ENCODE peak calls at places on chromosomes 7 and 10, in five cellular contexts. T, V, Z, A and P are unnamed samples.

GRCh38 chr7:137656227-137656849 is 190.4 kb downstream of the DGKI start:
- DNase-seq in T (no peak), V (peak), Z (peak), A (peak), P (peak)

GRCh38 chr10:107340345-107340744 is 175.8 kb upstream of the SORCS1 start:
- DNase-seq in T (no peak), V (no peak), Z (no peak), A (no peak), P (no peak)

GRCh38 chr7:151918444-151918843 is 37.8 kb upstream of the GALNTL5 start:
- DNase-seq in T (no peak), V (no peak), Z (no peak), A (no peak), P (no peak)

GRCh38 chr7:44284881-44285541 is 40.4 kb downstream of the CAMK2B start:
- DNase-seq in T (no peak), V (peak), Z (peak), A (no peak), P (peak)

GRCh38 chr7:351681-352480 is 61.9 kb downstream of the FOXL3 start:
- DNase-seq in T (no peak), V (no peak), Z (no peak), A (no peak), P (no peak)

GRCh38 chr7:105677803-105678583 is 96.7 kb upstream of the EFCAB10 start:
- DNase-seq in T (no peak), V (no peak), Z (no peak), A (no peak), P (no peak)

GRCh38 chr10:121330528-121330927 is 267.7 kb downstream of the FGFR2 start:
- DNase-seq in T (no peak), V (no peak), Z (no peak), A (no peak), P (no peak)

GRCh38 chr7:155692317-155692716 is 47.9 kb downstream of the RBM33 start:
- DNase-seq in T (no peak), V (no peak), Z (no peak), A (no peak), P (no peak)

GRCh38 chr7:32891046-32891799 is at the start of gene KBTBD2:
- DNase-seq in T (no peak), V (peak), Z (peak), A (peak), P (peak)

GRCh38 chr10:79058899-79059771 is 9.6 kb upstream of the ZMIZ1 start:
- DNase-seq in T (no peak), V (no peak), Z (peak), A (no peak), P (no peak)

GRCh38 chr10:75397571-75397921 is 4.0 kb downstream of the ZNF503 start:
- DNase-seq in T (no peak), V (no peak), Z (no peak), A (no peak), P (no peak)

GRCh38 chr10:96846926-96847325 is 14.8 kb downstream of the LCOR start:
- DNase-seq in T (no peak), V (no peak), Z (no peak), A (no peak), P (no peak)

GRCh38 chr7:124671976-124672375 is 93.6 kb downstream of the GPR37 start:
- DNase-seq in T (no peak), V (no peak), Z (no peak), A (no peak), P (no peak)

GRCh38 chr7:111853231-111853990 is 291.1 kb upstream of the IMMP2L start:
- DNase-seq in T (no peak), V (no peak), Z (no peak), A (no peak), P (no peak)
- TF ChIP-seq CTCF in T (no peak), V (no peak), Z (no peak), A (peak), P (no peak)

GRCh38 chr7:28666144-28666543 is 253.8 kb downstream of the CREB5 start:
- DNase-seq in T (no peak), V (no peak), Z (no peak), A (no peak), P (no peak)
- TF ChIP-seq CTCF in T (no peak), V (no peak), Z (no peak), A (no peak), P (no peak)

GRCh38 chr10:101120884-101121660 is 10.0 kb upstream of the TLX1 start:
- DNase-seq in T (no peak), V (no peak), Z (no peak), A (no peak), P (no peak)

GRCh38 chr10:101123815-101124617 is 7.1 kb upstream of the TLX1 start:
- DNase-seq in T (no peak), V (no peak), Z (no peak), A (no peak), P (no peak)

GRCh38 chr10:101123085-101123814 is 7.8 kb upstream of the TLX1 start:
- DNase-seq in T (no peak), V (no peak), Z (no peak), A (no peak), P (peak)

GRCh38 chr10:101121661-101122045 is 9.4 kb upstream of the TLX1 start:
- DNase-seq in T (no peak), V (no peak), Z (no peak), A (no peak), P (no peak)

DNA sequence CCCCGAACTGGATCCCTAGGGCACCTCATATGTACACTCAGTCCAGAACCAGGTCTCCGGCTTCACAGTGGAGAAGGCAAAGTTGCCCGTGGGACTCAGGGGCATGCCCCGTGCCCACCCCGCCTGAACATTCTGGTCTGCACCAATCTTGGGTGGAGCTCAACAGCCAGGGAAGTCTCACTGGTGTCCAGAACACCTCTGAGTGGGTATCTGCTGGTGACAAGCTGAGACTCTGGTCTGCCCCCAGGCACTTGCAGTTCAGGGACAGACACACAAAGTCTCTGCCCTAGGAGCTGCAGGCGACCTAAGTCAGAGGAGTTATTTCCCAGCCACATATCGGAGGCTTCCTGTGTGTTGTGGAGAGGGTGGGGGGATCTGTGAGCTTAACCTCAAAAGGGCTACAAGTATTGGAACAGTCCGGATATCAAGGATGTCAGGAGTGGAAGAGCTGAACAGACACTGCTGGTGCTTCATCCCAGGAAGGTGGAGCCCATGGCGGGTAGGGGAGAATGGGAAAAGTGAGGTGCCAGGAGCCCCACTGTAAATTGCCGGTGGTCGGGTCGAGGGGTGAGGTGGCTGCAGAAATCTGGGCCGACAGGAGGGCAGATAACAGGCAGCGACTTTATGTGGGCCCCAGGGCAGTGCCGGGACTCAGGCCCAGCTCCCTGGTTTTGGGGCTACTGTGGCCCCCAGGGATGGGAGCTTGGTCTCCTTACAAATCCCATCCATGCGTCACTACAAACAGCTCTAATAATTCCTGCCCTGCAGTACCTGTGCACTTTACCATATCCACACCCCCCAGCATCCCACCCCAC is 8.6 kb upstream of the TLX1 start:
- DNase-seq in T (no peak), V (no peak), Z (no peak), A (no peak), P (no peak)
- TF ChIP-seq CTCF in T (no peak), V (no peak), Z (no peak), A (no peak), P (no peak)

DNA sequence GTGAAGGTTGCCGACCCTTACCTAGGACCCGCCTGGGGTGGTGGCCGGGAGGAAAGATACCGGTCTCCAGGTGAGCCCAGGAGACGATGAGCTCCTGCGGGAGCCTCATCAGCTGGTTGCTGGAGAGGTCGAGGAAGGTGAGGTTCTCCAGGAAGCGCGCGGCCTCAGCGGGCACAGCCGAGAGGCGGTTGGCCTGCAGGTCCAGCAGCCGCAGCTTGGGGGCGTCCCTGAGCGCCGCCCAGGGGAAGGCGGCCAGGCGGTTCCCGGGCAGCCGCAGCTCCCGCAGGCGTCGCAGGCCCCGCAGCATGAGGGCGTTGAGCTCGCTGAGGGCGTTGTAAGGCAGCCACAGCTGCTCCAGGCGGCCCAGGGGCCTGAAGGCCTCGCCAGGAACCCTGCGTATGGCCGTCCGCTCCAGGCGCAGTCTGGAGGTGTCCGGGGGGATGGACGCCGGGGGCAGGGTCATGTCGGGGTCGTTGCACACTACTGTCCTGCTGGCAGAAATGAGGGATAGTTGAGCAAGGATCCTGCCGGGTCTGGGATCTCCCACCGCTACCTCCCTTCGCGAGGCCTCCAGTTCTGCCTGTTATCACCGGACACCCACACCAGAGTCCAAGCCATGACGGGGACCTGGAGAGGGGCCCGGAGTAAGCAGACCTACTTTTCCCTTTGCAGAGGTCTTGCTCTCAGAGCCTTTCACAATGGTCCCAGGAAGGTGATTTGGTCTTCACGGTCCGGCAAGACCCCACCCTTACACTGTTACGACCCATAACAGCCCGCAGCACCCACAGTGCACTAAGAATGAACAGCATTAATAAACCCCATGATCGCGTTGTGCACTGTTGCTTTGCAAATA is 3.9 kb downstream of the LRIT1 start:
- DNase-seq in T (no peak), V (peak), Z (no peak), A (no peak), P (peak)
- TF ChIP-seq CTCF in T (no peak), V (no peak), Z (no peak), A (no peak), P (peak)